ENCODE peak calls at places on chromosomes 12 and 14, in seven cellular contexts. E is MM.1S, I is IMR-90, A is GM23248, M is Karpas-422, K is HepG2, Y is kidney. S is an unnamed sample.

GRCh38 chr12:6340745-6341438 is 984 bp downstream of the TNFRSF1A start:
- DNase-seq in E (no peak), I (no peak), A (peak; percentile 37), M (no peak), K (no peak), Y (peak; percentile 71), S (peak; percentile 68)

GRCh38 chr12:53660064-53660463 is 15.8 kb downstream of the ATP5MC2 start:
- DNase-seq in E (no peak), I (no peak), A (peak; percentile 33), M (no peak), K (no peak), Y (no peak), S (no peak)

GRCh38 chr12:20527396-20528154 is 159.2 kb downstream of the PDE3A start:
- DNase-seq in E (no peak), I (peak; percentile 90), A (no peak), M (no peak), K (no peak), Y (no peak), S (no peak)

GRCh38 chr14:93073366-93073722 is 42.4 kb downstream of the ITPK1 start:
- DNase-seq in E (no peak), I (no peak), A (no peak), M (no peak), K (no peak), Y (no peak), S (no peak)

GRCh38 chr12:115341442-115341841 is 657.5 kb upstream of the TBX3 start:
- DNase-seq in E (no peak), I (peak; percentile 100), A (peak; percentile 97), M (no peak), K (no peak), Y (peak; percentile 79), S (no peak)

GRCh38 chr14:31877333-31877798 is 199.7 kb upstream of the ARHGAP5 start:
- DNase-seq in E (no peak), I (peak; percentile 38), A (peak; percentile 25), M (no peak), K (no peak), Y (no peak), S (no peak)

GRCh38 chr12:88775742-88776151 is 195.5 kb upstream of the KITLG start:
- DNase-seq in E (no peak), I (no peak), A (no peak), M (no peak), K (no peak), Y (no peak), S (no peak)

GRCh38 chr12:109192358-109192757 is 76.0 kb downstream of the ACACB start:
- DNase-seq in E (no peak), I (peak; percentile 64), A (peak; percentile 88), M (no peak), K (no peak), Y (no peak), S (peak; percentile 18)

GRCh38 chr14:44657688-44658388 is 150.8 kb upstream of the FSCB start:
- DNase-seq in E (peak; percentile 6), I (peak; percentile 0), A (no peak), M (peak; percentile 75), K (peak; percentile 4), Y (no peak), S (peak; percentile 44)

GRCh38 chr14:92501891-92502351 is 11.7 kb upstream of the RIN3 start:
- DNase-seq in E (no peak), I (peak; percentile 60), A (peak; percentile 87), M (no peak), K (no peak), Y (no peak), S (peak; percentile 23)

GRCh38 chr12:33265900-33266299 is 173.7 kb downstream of the SYT10 start:
- DNase-seq in E (peak; percentile 57), I (no peak), A (no peak), M (no peak), K (no peak), Y (no peak), S (no peak)

GRCh38 chr14:93957333-93957710 is 19.0 kb downstream of the ASB2 start:
- DNase-seq in E (no peak), I (no peak), A (no peak), M (no peak), K (no peak), Y (no peak), S (no peak)

GRCh38 chr12:121773011-121773777 is 20.3 kb downstream of the RHOF start:
- DNase-seq in E (peak; percentile 37), I (peak; percentile 58), A (peak; percentile 72), M (peak; percentile 93), K (peak; percentile 61), Y (peak; percentile 90), S (peak; percentile 96)

GRCh38 chr12:29818925-29819324 is 35.2 kb upstream of the TMTC1 start:
- DNase-seq in E (no peak), I (no peak), A (peak; percentile 56), M (no peak), K (no peak), Y (no peak), S (no peak)

GRCh38 chr12:30416631-30417030 is 279.0 kb downstream of the IPO8 start:
- DNase-seq in E (no peak), I (no peak), A (no peak), M (no peak), K (no peak), Y (no peak), S (no peak)

GRCh38 chr12:115337693-115338543 is 653.9 kb upstream of the TBX3 start:
- DNase-seq in E (no peak), I (peak; percentile 98), A (peak; percentile 94), M (no peak), K (peak; percentile 34), Y (no peak), S (peak; percentile 75)

GRCh38 chr14:33375781-33376180 is 437.1 kb downstream of the NPAS3 start:
- DNase-seq in E (no peak), I (no peak), A (no peak), M (no peak), K (no peak), Y (no peak), S (no peak)

GRCh38 chr14:70472253-70473159 is 20.5 kb downstream of the ADAM21 start:
- DNase-seq in E (no peak), I (no peak), A (no peak), M (no peak), K (no peak), Y (no peak), S (no peak)
- H3K9ac ChIP-seq in E (no peak overlapping the region), I (no peak overlapping the region), A (no peak overlapping the region), M (no peak overlapping the region), K (no peak overlapping the region), Y (no peak overlapping the region), S (no peak overlapping the region)

GRCh38 chr14:67622675-67623074 is 3.0 kb downstream of the ARG2 start:
- DNase-seq in E (no peak), I (peak; percentile 85), A (peak; percentile 91), M (no peak), K (peak; percentile 85), Y (no peak), S (peak; percentile 78)

GRCh38 chr14:67620217-67620789 is 583 bp downstream of the ARG2 start:
- DNase-seq in E (no peak), I (peak; percentile 7), A (peak; percentile 48), M (peak; percentile 52), K (no peak), Y (peak; percentile 74), S (peak; percentile 84)

GRCh38 chr14:67627519-67627918 is 7.8 kb downstream of the ARG2 start:
- DNase-seq in E (no peak), I (no peak), A (no peak), M (no peak), K (no peak), Y (no peak), S (no peak)

GRCh38 chr14:67619446-67620216 is at the start of gene ARG2:
- DNase-seq in E (peak; percentile 88), I (peak; percentile 91), A (peak; percentile 99), M (peak; percentile 100), K (peak; percentile 95), Y (peak; percentile 100), S (peak; percentile 100)

DNA sequence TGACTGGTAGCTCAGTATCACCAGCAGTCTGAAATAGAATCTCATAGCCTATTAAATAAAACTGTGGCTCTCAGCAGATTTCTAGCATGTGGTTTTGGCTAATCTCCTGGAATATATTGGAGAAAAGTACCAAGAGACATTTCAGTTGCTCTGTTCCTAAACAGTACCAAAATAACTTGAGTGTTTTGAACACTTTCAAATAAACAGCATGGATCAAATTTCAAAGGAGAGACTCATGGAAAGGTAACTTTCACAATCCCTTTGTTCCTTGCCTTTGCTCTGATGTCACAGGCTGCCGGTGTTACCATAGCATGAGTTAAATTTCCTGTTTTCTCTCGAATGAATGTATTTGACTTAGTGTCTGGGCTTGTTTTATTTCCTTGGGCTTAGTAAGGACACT is 3.4 kb downstream of the ARG2 start:
- DNase-seq in E (no peak), I (no peak), A (peak; percentile 57), M (no peak), K (peak; percentile 70), Y (no peak), S (no peak)
- H3K9ac ChIP-seq in E (no peak overlapping the region), I (no peak overlapping the region), A (peak overlapping the region; percentile 59), M (no peak overlapping the region), K (peak overlapping the region; percentile 56), Y (peak overlapping the region; percentile 21), S (peak overlapping the region; percentile 6)

DNA sequence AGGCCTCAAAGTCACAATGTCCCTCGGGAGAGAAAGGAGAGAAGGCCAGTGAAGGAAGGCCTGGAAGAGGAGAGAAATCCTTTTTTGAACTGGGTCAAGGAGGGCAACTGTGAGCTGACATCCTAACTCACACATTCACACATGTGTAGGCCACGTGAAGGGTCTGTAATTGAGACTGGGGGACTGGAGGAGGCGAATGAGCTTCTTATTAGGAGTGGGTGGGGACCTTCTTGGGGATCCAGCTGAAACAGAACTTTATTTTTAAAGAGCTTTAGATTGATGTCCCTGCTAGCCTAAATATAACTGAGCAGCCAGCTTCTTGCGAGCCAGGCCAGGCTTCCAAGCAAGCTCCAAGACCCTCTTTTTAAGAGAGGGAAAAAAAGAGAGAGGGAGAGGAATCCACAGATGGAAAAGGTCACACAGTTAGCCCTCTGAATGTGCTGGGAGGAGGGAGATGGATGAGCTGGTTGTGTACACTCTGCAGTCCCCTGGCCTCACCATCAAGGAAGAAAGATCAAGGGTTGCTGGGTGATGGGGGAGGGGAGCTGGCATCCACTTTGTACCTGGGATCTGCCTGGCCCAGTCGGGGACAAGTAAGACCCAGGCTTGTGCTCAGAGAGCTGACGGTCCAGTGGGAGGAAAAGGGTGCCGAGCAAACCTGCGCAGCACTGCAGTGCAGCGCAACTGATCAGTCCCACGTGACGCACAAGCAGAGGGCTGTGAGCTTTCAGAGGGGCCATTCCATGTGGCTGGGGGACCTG is 154.6 kb downstream of the ZFP36L1 start:
- DNase-seq in E (no peak), I (peak; percentile 18), A (no peak), M (no peak), K (peak; percentile 45), Y (peak; percentile 46), S (peak; percentile 33)
- H3K9ac ChIP-seq in E (no peak overlapping the region), I (peak overlapping the region; percentile 8), A (peak overlapping the region; percentile 10), M (no peak overlapping the region), K (no peak overlapping the region), Y (no peak overlapping the region), S (no peak overlapping the region)

DNA sequence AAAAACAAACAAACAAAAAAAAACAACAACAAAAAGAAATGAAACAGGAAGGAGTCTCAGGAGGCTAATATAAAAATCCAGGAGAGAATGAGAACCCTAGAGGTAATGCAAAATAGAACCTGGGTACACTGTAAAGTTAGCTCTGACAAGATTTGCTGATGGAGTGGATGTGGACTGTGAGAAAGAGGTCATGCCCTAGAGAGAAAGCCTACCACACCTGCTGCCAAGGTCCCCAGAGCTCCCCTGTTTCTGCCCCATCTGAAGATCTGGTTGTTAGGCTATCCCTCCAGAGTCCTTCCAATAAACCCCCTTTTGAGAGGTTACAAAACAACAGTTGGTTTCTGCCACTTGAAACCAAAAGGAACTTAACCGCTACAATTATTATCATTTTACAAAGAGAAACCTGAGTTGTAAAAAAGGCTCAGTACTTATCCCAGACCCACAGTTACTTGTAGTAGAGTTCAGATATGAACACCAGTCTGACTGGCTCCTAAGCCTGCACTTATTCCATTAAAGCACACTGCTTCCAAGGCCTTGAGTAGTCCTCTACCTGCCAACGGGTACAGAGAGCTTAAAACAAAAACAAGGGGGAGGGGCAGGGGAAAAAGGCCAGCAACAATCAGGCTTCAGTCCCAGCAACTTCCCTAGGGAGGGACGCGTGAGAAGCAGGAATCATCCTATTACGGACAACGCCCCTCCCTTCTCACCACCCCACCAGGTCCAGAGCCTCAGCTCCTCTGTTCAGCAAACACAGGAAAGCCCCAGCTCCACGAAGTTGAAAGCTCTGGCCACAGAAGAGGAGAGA is 27.7 kb downstream of the PPP1R13B start:
- DNase-seq in E (no peak), I (no peak), A (peak; percentile 56), M (no peak), K (peak; percentile 63), Y (no peak), S (peak; percentile 86)
- H3K9ac ChIP-seq in E (no peak overlapping the region), I (no peak overlapping the region), A (peak overlapping the region; percentile 32), M (no peak overlapping the region), K (peak overlapping the region; percentile 46), Y (no peak overlapping the region), S (no peak overlapping the region)